ENCODE peak calls at places on chromosomes 5 and 9, in four cellular contexts. O, S, B and Q are unnamed samples.
A peak's percentile ranks its signal among the peaks of the same experiment; 100 is the strongest.

GRCh38 chr5:37494756-37495155 is 115.6 kb downstream of the WDR70 start:
- DNase-seq in B (no peak), O (no peak), S (no peak), Q (no peak)

GRCh38 chr9:122463828-122464632 is 13.7 kb downstream of the OR1J1 start:
- DNase-seq in O (peak; percentile 69), B (peak; percentile 27), S (no peak), Q (peak; percentile 45)

GRCh38 chr9:115211413-115212204 is 93.7 kb upstream of the TNC start:
- DNase-seq in S (no peak), B (no peak), O (no peak), Q (peak; percentile 68)

GRCh38 chr9:82912639-82913038 is 150.3 kb downstream of the RASEF start:
- DNase-seq in B (no peak), S (no peak), O (no peak), Q (no peak)

GRCh38 chr5:38603691-38604090 is 47.2 kb upstream of the LIFR start:
- DNase-seq in O (no peak), S (no peak), B (no peak), Q (no peak)

GRCh38 chr9:788777-789176 is 52.7 kb upstream of the DMRT1 start:
- DNase-seq in O (no peak), S (no peak), B (no peak), Q (no peak)

GRCh38 chr5:168833936-168834335 is 254.8 kb upstream of the PANK3 start:
- DNase-seq in S (peak; percentile 55), B (no peak), O (no peak), Q (no peak)

GRCh38 chr5:5116953-5117352 is 23.2 kb upstream of the ADAMTS16 start:
- DNase-seq in B (no peak), S (no peak), O (no peak), Q (no peak)

GRCh38 chr9:91727316-91727861 is 222.6 kb downstream of the ROR2 start:
- DNase-seq in S (peak; percentile 61), B (peak; percentile 88), O (peak; percentile 41), Q (no peak)

GRCh38 chr9:126519660-126520425 is 93.9 kb upstream of the LMX1B start:
- DNase-seq in B (no peak), O (no peak), S (peak; percentile 54), Q (no peak)

GRCh38 chr5:3599283-3600105 is 3.9 kb downstream of the IRX1 start:
- DNase-seq in O (no peak), S (peak; percentile 85), B (peak; percentile 41), Q (no peak)
- H3K9me3 ChIP-seq in O (no peaks in the 10 kb centered on the region), S (no peaks in the 10 kb centered on the region), B (no peaks in the 10 kb centered on the region), Q (peaks cover 2% of the 10 kb centered on the region)

GRCh38 chr9:31715250-31715649 is 669.2 kb upstream of the ACO1 start:
- DNase-seq in O (no peak), S (no peak), B (no peak), Q (no peak)
- TF ChIP-seq TCF12 in O (no peak), S (no peak), B (no peak), Q (no peak)

GRCh38 chr5:147751-148150 is 43.5 kb upstream of the LRRC14B start:
- DNase-seq in B (no peak), O (no peak), S (no peak), Q (no peak)
- H3K9me3 ChIP-seq in B (peaks cover 14% of the 10 kb centered on the region), O (peaks cover 14% of the 10 kb centered on the region), S (peaks cover 8% of the 10 kb centered on the region), Q (peaks cover 2% of the 10 kb centered on the region)

GRCh38 chr5:93141969-93142368 is 439.1 kb downstream of the NR2F1-AS1 start:
- DNase-seq in O (no peak), S (no peak), B (no peak), Q (no peak)
- TF ChIP-seq TCF12 in O (no peak), S (no peak), B (no peak), Q (no peak)

GRCh38 chr5:34045996-34046395 is 3.0 kb upstream of the C1QTNF3 start:
- DNase-seq in S (no peak), O (peak; percentile 38), B (no peak), Q (no peak)
- H3K9me3 ChIP-seq in S (no peaks in the 10 kb centered on the region), O (no peaks in the 10 kb centered on the region), B (no peaks in the 10 kb centered on the region), Q (no peaks in the 10 kb centered on the region)

GRCh38 chr9:133505901-133506652 is 18.7 kb downstream of the MYMK start:
- DNase-seq in S (no peak), B (peak; percentile 88), O (no peak), Q (no peak)
- TF ChIP-seq TCF12 in S (no peak), B (no peak), O (no peak), Q (no peak)

DNA sequence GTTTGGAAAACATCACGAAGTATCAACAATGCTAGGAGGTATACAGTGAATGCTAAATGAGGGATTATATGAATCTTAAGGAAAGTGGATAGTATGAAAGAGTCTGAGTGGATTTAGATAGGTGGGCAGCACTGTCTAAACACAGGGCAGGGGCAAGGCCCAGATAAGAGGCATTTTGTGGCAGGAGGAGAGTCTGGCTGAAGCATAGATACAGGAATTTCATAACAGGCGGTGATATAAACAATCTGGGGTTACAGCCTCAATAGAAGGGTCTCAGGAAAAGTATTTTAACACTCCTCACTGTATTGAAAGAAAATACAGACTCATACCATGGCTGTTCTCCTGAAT is 96.9 kb downstream of the PLPP1 start:
- DNase-seq in S (no peak), B (no peak), O (no peak), Q (no peak)
- H3K9me3 ChIP-seq in S (peaks cover 3% of the 10 kb centered on the region), B (no peaks in the 10 kb centered on the region), O (no peaks in the 10 kb centered on the region), Q (no peaks in the 10 kb centered on the region)

GRCh38 chr5:89493414-89493813 is 610.4 kb upstream of the MEF2C start:
- DNase-seq in B (no peak), S (no peak), O (no peak), Q (no peak)
- TF ChIP-seq TCF12 in B (no peak), S (no peak), O (no peak), Q (no peak)

GRCh38 chr9:96062854-96063253 is 187.4 kb downstream of the ERCC6L2 start:
- DNase-seq in S (no peak), B (no peak), O (peak; percentile 17), Q (no peak)

GRCh38 chr9:96067551-96068076 is 192.1 kb downstream of the ERCC6L2 start:
- DNase-seq in B (no peak), S (no peak), O (no peak), Q (no peak)

GRCh38 chr9:96067004-96067403 is 191.5 kb downstream of the ERCC6L2 start:
- DNase-seq in B (no peak), O (no peak), S (no peak), Q (no peak)

GRCh38 chr9:96065482-96066251 is 190.2 kb downstream of the ERCC6L2 start:
- DNase-seq in O (no peak), B (no peak), S (no peak), Q (no peak)

DNA sequence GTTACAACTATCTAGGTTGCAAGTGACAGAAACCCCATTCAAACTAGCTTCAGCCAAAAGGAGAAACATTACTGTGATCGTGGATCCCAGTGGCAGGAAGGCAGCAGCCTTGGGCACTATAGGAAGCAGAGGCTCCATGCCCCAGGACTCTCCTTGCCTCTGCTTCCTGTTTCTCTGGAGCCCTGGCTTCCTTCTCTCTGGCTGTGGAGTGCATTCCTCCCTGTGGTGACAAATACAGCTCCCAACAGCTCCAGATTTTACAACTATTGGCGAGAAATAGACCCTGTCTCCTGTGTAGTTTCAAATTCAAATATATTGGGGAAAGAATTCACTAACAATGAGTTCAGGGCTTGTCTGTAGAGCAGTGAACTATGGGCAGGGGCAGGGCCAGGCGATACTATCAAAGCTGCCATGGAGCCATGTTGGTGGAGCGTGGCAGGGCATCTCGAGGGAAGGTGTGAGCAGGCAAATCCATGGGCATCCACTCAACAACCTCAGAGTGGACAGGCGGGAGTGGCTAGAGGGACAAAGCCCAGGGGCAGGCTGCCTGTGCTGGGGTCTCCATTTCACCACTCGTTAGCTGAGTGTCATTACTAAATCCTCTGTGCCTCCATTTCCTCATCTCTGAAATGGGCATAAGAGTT is 189.5 kb downstream of the ERCC6L2 start:
- DNase-seq in O (no peak), S (no peak), B (no peak), Q (no peak)
- H3K9me3 ChIP-seq in O (no peaks in the 10 kb centered on the region), S (no peaks in the 10 kb centered on the region), B (no peaks in the 10 kb centered on the region), Q (no peaks in the 10 kb centered on the region)

GRCh38 chr9:14542071-14542470 is 151.2 kb downstream of the ZDHHC21 start:
- DNase-seq in O (no peak), B (no peak), S (no peak), Q (no peak)
- TF ChIP-seq TCF12 in O (no peak), B (no peak), S (peak; percentile 95), Q (no peak)